ENCODE peak calls at places on chromosomes 6 and 20, in nine cellular contexts. Z is lower leg skin, O is stomach, K is ovary, M is adrenal gland, C is upper lobe of left lung, V is heart left ventricle, E is A549, R is HCT116. N is an unnamed sample.

GRCh38 chr20:36114707-36115106 is 39.8 kb upstream of the EPB41L1 start:
- DNase-seq in Z (no peak), O (no peak), K (no peak), M (no peak), C (no peak), V (no peak), E (no peak), R (no peak), N (no peak)

GRCh38 chr6:109308018-109308492 is 74.2 kb downstream of the CD164 start:
- DNase-seq in Z (peak; percentile 88), O (peak; percentile 65), K (no peak), M (peak; percentile 96), C (peak; percentile 66), V (peak; percentile 35), E (peak; percentile 13), R (no peak), N (peak; percentile 52)

GRCh38 chr6:44800171-44800671 is 412.7 kb downstream of the CDC5L start:
- DNase-seq in Z (no peak), O (no peak), K (no peak), M (peak; percentile 52), C (peak; percentile 42), V (no peak), E (peak; percentile 4), R (no peak), N (peak; percentile 29)

GRCh38 chr6:113936093-113936934 is 34.6 kb downstream of the HDAC2 start:
- DNase-seq in Z (no peak), O (no peak), K (no peak), M (no peak), C (no peak), V (no peak), E (peak; percentile 15), R (peak; percentile 33), N (peak; percentile 28)

GRCh38 chr20:51757226-51757625 is 11.0 kb downstream of the ATP9A start:
- DNase-seq in Z (no peak), O (peak; percentile 51), K (no peak), M (peak; percentile 74), C (no peak), V (no peak), E (no peak), R (no peak), N (no peak)

GRCh38 chr20:36919715-36920333 is 31.7 kb downstream of the SAMHD1 start:
- DNase-seq in Z (no peak), O (no peak), K (no peak), M (no peak), C (no peak), V (no peak), E (peak; percentile 50), R (peak; percentile 49), N (no peak)

GRCh38 chr6:35309611-35310264 is 12.1 kb downstream of the DEF6 start:
- DNase-seq in Z (no peak), O (no peak), K (no peak), M (no peak), C (no peak), V (no peak), E (no peak), R (no peak), N (no peak)

GRCh38 chr20:50381771-50382593 is 128.2 kb upstream of the PTPN1 start:
- DNase-seq in Z (no peak), O (no peak), K (no peak), M (no peak), C (peak; percentile 78), V (no peak), E (no peak), R (no peak), N (no peak)

GRCh38 chr6:122810189-122810588 is 21.1 kb downstream of the SMPDL3A start:
- DNase-seq in Z (no peak), O (no peak), K (no peak), M (no peak), C (no peak), V (no peak), E (no peak), R (no peak), N (no peak)

GRCh38 chr20:51001697-51002265 is 21.1 kb downstream of the KCNG1 start:
- DNase-seq in Z (no peak), O (no peak), K (no peak), M (no peak), C (no peak), V (no peak), E (no peak), R (no peak), N (no peak)

GRCh38 chr6:15874821-15875220 is 212.0 kb upstream of the DTNBP1 start:
- DNase-seq in Z (no peak), O (no peak), K (no peak), M (no peak), C (no peak), V (no peak), E (no peak), R (no peak), N (no peak)

GRCh38 chr20:1417273-1417672 is 24.4 kb upstream of the FKBP1A start:
- DNase-seq in Z (no peak), O (no peak), K (no peak), M (no peak), C (no peak), V (no peak), E (no peak), R (peak; percentile 38), N (no peak)

GRCh38 chr6:149249370-149250357 is 67.8 kb upstream of the TAB2 start:
- DNase-seq in Z (no peak), O (no peak), K (no peak), M (no peak), C (no peak), V (no peak), E (no peak), R (no peak), N (no peak)

DNA sequence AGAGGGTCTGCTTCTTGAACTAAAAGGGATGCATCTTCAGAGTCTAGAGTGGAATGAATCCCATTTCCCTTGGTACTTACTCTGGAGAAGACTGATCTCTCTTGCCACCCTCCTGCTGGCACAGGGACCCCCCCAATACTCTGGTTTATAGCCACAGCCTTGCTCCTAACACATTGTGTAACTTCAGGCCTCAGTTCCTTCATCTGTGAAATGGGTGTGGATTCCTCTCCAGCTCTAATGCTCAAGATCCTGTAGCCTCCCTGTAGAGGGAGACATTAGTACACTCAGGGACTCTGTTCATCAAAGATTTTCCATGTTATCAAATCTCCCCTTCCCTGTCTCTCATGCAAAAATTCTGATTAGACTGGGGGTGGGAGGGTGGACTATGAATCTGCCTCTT is 315.7 kb upstream of the MOCS1 start:
- DNase-seq in Z (no peak), O (no peak), K (no peak), M (no peak), C (no peak), V (no peak), E (no peak), R (no peak), N (no peak)
- H3K4me3 ChIP-seq in Z (no peak overlapping the region), O (no peak overlapping the region), K (no peak overlapping the region), M (no peak overlapping the region), C (no peak overlapping the region), V (no peak overlapping the region), E (no peak overlapping the region), R (no peak overlapping the region), N (no peak overlapping the region)

GRCh38 chr6:7234547-7234946 is 78.5 kb downstream of the SSR1 start:
- DNase-seq in Z (no peak), O (no peak), K (no peak), M (no peak), C (no peak), V (no peak), E (no peak), R (no peak), N (no peak)

GRCh38 chr6:7236312-7237209 is 76.4 kb downstream of the SSR1 start:
- DNase-seq in Z (no peak), O (no peak), K (no peak), M (no peak), C (peak; percentile 62), V (no peak), E (no peak), R (peak; percentile 35), N (no peak)

GRCh38 chr6:7237653-7238190 is 75.3 kb downstream of the SSR1 start:
- DNase-seq in Z (no peak), O (no peak), K (no peak), M (no peak), C (no peak), V (no peak), E (no peak), R (no peak), N (no peak)

GRCh38 chr6:7238526-7238899 is 74.5 kb downstream of the SSR1 start:
- DNase-seq in Z (no peak), O (no peak), K (no peak), M (no peak), C (no peak), V (no peak), E (no peak), R (no peak), N (no peak)

DNA sequence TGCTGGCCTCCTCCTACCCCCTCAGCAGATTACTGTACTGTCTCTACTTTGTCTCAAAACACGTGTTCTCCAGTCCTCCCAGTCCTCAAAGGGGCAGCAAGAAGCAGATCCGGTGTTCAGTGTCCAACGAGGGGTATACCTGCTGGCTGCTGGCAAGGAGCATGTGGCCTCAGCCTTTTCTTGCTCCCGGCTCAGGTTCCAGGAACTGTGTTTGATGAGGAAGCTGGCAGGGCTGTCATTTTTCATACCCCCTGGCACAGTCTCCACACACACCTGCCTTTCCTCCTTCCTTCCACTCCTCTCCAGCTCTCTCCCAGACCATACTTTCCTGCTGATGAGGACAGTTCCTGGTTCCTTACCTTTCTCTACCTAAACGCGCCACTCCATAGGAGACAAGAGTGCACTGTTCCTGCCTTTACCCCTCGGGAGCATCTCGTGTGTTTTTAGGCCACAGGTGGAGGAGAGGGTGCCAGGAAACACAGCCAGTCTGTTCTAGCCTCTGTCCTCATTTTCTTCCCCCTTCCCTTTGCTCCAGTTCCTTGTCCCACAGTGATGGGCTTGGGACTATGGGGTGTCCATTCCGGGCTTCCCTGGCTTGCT is 77.2 kb downstream of the SSR1 start:
- DNase-seq in Z (no peak), O (peak; percentile 79), K (no peak), M (no peak), C (peak; percentile 64), V (no peak), E (no peak), R (no peak), N (no peak)
- TF ChIP-seq POLR2A in Z (no peak), O (no peak), K (no peak), M (no peak), C (no peak), V (no peak), E (no peak), R (no peak), N (no peak)

DNA sequence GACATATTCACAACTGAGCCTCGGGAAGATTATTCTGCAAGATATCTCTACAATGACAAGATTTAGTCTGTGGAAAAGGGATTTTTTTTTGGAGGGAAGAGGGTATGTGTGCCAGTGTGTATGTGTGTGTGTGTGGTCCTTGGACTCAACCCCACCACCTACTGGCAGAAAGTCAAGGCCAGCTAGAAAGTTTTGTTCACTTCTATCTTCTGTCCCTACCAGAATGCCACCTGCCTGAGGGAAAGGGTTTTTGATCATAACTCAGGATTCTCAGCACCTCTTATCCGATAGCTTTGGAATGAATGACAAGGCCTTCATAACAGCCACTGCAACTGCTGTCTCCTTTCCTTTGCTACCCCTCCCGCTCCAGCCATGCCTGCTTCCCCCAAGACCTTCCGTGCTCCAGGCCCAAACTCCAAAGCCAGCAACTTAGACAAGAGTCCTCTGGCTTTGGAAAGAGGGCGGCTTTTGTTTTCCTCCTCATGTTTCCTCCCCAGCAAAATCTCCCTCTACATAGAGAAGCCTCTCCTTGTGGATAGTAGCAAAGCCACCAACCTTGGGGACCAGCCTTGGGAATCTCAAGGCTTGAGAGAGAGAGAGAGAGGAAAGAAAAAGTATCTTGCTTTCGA is 18.6 kb downstream of the BTN3A1 start:
- DNase-seq in Z (no peak), O (no peak), K (no peak), M (peak; percentile 56), C (no peak), V (peak; percentile 18), E (peak; percentile 26), R (peak; percentile 35), N (no peak)
- H3K4me3 ChIP-seq in Z (no peak overlapping the region), O (peak overlapping the region; percentile 75), K (peak overlapping the region; percentile 69), M (peak overlapping the region; percentile 85), C (peak overlapping the region; percentile 71), V (peak overlapping the region; percentile 99), E (peak overlapping the region; percentile 56), R (peak overlapping the region; percentile 93), N (peak overlapping the region; percentile 29)

GRCh38 chr6:43771858-43772570 is 2.0 kb downstream of the VEGFA start:
- DNase-seq in Z (peak; percentile 51), O (peak; percentile 85), K (no peak), M (peak; percentile 71), C (peak; percentile 82), V (peak; percentile 72), E (peak; percentile 43), R (no peak), N (peak; percentile 64)
- TF ChIP-seq POLR2A in Z (no peak), O (no peak), K (no peak), M (peak; percentile 56), C (no peak), V (peak; percentile 19), E (no peak), R (no peak), N (no peak)